ENCODE peak calls at places on chromosome 7, in four cellular contexts. F is retina; M is HEK293T; W is stimulated activated CD8-positive, alpha-beta memory T cell treated with anti-CD3 and anti-CD28 coated beads, Interleukin-12 subunit alpha, Interleukin-12 subunit beta, amount 100 ng/mL, for 1 hour. B is an unnamed sample.

GRCh38 chr7:87416682-87417587 is 58.5 kb downstream of the ABCB4 start:
- DNase-seq in F (peak; percentile 62), M (peak; percentile 54), W (peak; percentile 66), B (peak; percentile 42)

GRCh38 chr7:47783456-47784240 is 164.6 kb downstream of the PKD1L1 start:
- DNase-seq in F (no peak), M (no peak), W (no peak), B (no peak)

GRCh38 chr7:69812756-69813155 is 214.5 kb downstream of the AUTS2 start:
- DNase-seq in F (no peak), M (no peak), W (no peak), B (no peak)

GRCh38 chr7:144821069-144821468 is 14.8 kb downstream of the TPK1 start:
- DNase-seq in F (no peak), M (no peak), W (no peak), B (peak; percentile 30)

GRCh38 chr7:43454936-43455518 is 127.9 kb upstream of the STK17A start:
- DNase-seq in F (peak; percentile 54), M (peak; percentile 46), W (no peak), B (peak; percentile 66)

GRCh38 chr7:1749351-1749863 is 79.3 kb downstream of the ELFN1 start:
- DNase-seq in F (no peak), M (no peak), W (no peak), B (no peak)

GRCh38 chr7:112873831-112874553 is 83.8 kb upstream of the TMEM168 start:
- DNase-seq in F (no peak), M (no peak), W (no peak), B (no peak)

GRCh38 chr7:88243345-88243909 is 23.6 kb upstream of the SRI start:
- DNase-seq in F (peak; percentile 77), M (peak; percentile 27), W (no peak), B (peak; percentile 21)

GRCh38 chr7:84399661-84400060 is 205.1 kb upstream of the SEMA3A start:
- DNase-seq in F (no peak), M (no peak), W (no peak), B (no peak)

GRCh38 chr7:105112440-105113418 is 98.7 kb downstream of the KMT2E start:
- DNase-seq in F (no peak), M (no peak), W (no peak), B (no peak)